ENCODE peak calls at places on chromosomes 12 and 14, in eight cellular contexts. D, Z, R, X, H, E, J and P are unnamed samples.

GRCh38 chr12:93223440-93224426 is 154.0 kb upstream of the NUDT4 start:
- DNase-seq in X (no peak), R (no peak), H (no peak), J (no peak), D (no peak), E (no peak), Z (peak), P (no peak)

GRCh38 chr12:38555620-38556596 is 239.3 kb downstream of the ALG10B start:
- DNase-seq in D (no peak), H (no peak), E (no peak), Z (no peak), X (no peak), J (no peak), R (no peak), P (no peak)

GRCh38 chr12:11875414-11875935 is 195.3 kb upstream of the BCL2L14 start:
- DNase-seq in R (peak), J (no peak), E (peak), X (no peak), H (no peak), Z (no peak), D (no peak), P (no peak)

GRCh38 chr12:81021834-81022233 is 56.0 kb upstream of the ACSS3 start:
- DNase-seq in J (no peak), R (no peak), D (no peak), E (no peak), X (no peak), Z (no peak), H (no peak), P (no peak)

GRCh38 chr14:101791919-101792572 is 30.5 kb downstream of the PPP2R5C start:
- DNase-seq in E (no peak), D (no peak), X (no peak), R (no peak), Z (peak), J (no peak), H (no peak), P (no peak)

GRCh38 chr12:8554451-8555195 is 13.9 kb upstream of the CLEC4E start:
- DNase-seq in J (no peak), D (no peak), X (no peak), Z (no peak), E (no peak), R (no peak), H (no peak), P (no peak)

GRCh38 chr14:100438678-100439592 is 115.8 kb downstream of the SLC25A47 start:
- DNase-seq in J (no peak), Z (no peak), X (peak), H (no peak), E (peak), D (no peak), R (peak), P (no peak)

GRCh38 chr12:24244801-24245200 is 295.3 kb upstream of the SOX5 start:
- DNase-seq in D (no peak), E (no peak), X (no peak), J (no peak), Z (no peak), R (no peak), H (no peak), P (no peak)

GRCh38 chr12:116384629-116385485 is 107.4 kb upstream of the MED13L start:
- DNase-seq in J (no peak), R (no peak), D (no peak), Z (no peak), E (no peak), X (no peak), H (no peak), P (no peak)

GRCh38 chr14:55267816-55268215 is 3.4 kb upstream of the FBXO34 start:
- DNase-seq in E (no peak), D (no peak), Z (no peak), R (no peak), J (no peak), H (no peak), X (no peak), P (peak)

GRCh38 chr12:42140901-42141300 is 3.8 kb downstream of the GXYLT1 start:
- DNase-seq in D (no peak), R (no peak), X (no peak), J (peak), E (no peak), Z (no peak), H (no peak), P (no peak)

GRCh38 chr14:36747411-36748184 is 85.9 kb downstream of the PAX9 start:
- DNase-seq in X (no peak), Z (no peak), R (no peak), D (no peak), H (no peak), J (peak), E (no peak), P (no peak)

GRCh38 chr12:122998316-122998715 is 17.8 kb downstream of the ARL6IP4 start:
- DNase-seq in H (no peak), Z (no peak), E (no peak), J (no peak), X (no peak), R (no peak), D (no peak), P (no peak)

GRCh38 chr14:86543531-86543930 is 1013.6 kb downstream of the FLRT2 start:
- DNase-seq in D (no peak), J (no peak), R (no peak), H (no peak), X (no peak), E (no peak), Z (no peak), P (no peak)

GRCh38 chr14:43479751-43480150 is 1027.3 kb downstream of the FSCB start:
- DNase-seq in R (no peak), Z (peak), X (no peak), H (no peak), D (no peak), J (no peak), E (no peak), P (no peak)

GRCh38 chr12:115129727-115130126 is 445.8 kb upstream of the TBX3 start:
- DNase-seq in J (no peak), D (no peak), Z (no peak), E (no peak), H (no peak), X (no peak), R (no peak), P (no peak)

GRCh38 chr12:54379401-54380201 is 4.9 kb downstream of the ZNF385A start:
- DNase-seq in R (peak), H (peak), D (peak), Z (peak), J (peak), E (peak), X (peak), P (peak)